ENCODE peak calls at places on chromosomes 3 and 15, in five cellular contexts. One of them, this sample, is unnamed.

GRCh38 chr15:28929200-28929599 is 43.4 kb downstream of the APBA2 start:
- DNase-seq in OCI-LY7: no peak
- DNase-seq in esophagus squamous epithelium: no peak
- DNase-seq in kidney: no peak
- DNase-seq in heart left ventricle: no peak
- DNase-seq in this sample: no peak

GRCh38 chr3:165805834-165806561 is 31.2 kb downstream of the BCHE start:
- DNase-seq in esophagus squamous epithelium: no peak
- DNase-seq in heart left ventricle: no peak
- DNase-seq in OCI-LY7: no peak
- DNase-seq in kidney: no peak
- DNase-seq in this sample: no peak

GRCh38 chr3:41198526-41198925 is 779 bp upstream of the CTNNB1 start:
- DNase-seq in heart left ventricle: peak
- DNase-seq in esophagus squamous epithelium: no peak
- DNase-seq in kidney: peak
- DNase-seq in OCI-LY7: no peak
- DNase-seq in this sample: peak

GRCh38 chr15:101489633-101490407 is at the start of gene PCSK6:
- DNase-seq in heart left ventricle: no peak
- DNase-seq in kidney: no peak
- DNase-seq in esophagus squamous epithelium: no peak
- DNase-seq in OCI-LY7: no peak
- DNase-seq in this sample: no peak

GRCh38 chr3:52782412-52783210 is 5.2 kb downstream of the ITIH1 start:
- DNase-seq in OCI-LY7: no peak
- DNase-seq in esophagus squamous epithelium: no peak
- DNase-seq in kidney: no peak
- DNase-seq in heart left ventricle: no peak
- DNase-seq in this sample: no peak

GRCh38 chr15:49686626-49687025 is 65.8 kb downstream of the DTWD1 start:
- DNase-seq in kidney: no peak
- DNase-seq in OCI-LY7: no peak
- DNase-seq in esophagus squamous epithelium: no peak
- DNase-seq in heart left ventricle: no peak
- DNase-seq in this sample: peak

GRCh38 chr15:63015618-63016017 is 26.9 kb upstream of the TPM1 start:
- DNase-seq in heart left ventricle: peak
- DNase-seq in OCI-LY7: no peak
- DNase-seq in esophagus squamous epithelium: no peak
- DNase-seq in kidney: no peak
- DNase-seq in this sample: peak

GRCh38 chr15:99429681-99430081 is 136.1 kb upstream of the MEF2A start:
- DNase-seq in OCI-LY7: no peak
- DNase-seq in kidney: peak
- DNase-seq in esophagus squamous epithelium: no peak
- DNase-seq in heart left ventricle: peak
- DNase-seq in this sample: no peak

GRCh38 chr3:82133070-82133606 is 371.7 kb upstream of the GBE1 start:
- DNase-seq in esophagus squamous epithelium: no peak
- DNase-seq in heart left ventricle: peak
- DNase-seq in kidney: no peak
- DNase-seq in OCI-LY7: peak
- DNase-seq in this sample: peak

GRCh38 chr15:70376929-70377691 is 279.4 kb upstream of the TLE3 start:
- DNase-seq in esophagus squamous epithelium: no peak
- DNase-seq in OCI-LY7: no peak
- DNase-seq in kidney: no peak
- DNase-seq in heart left ventricle: peak
- DNase-seq in this sample: peak

GRCh38 chr3:139505829-139506386 is 29.6 kb upstream of the RBP2 start:
- DNase-seq in OCI-LY7: no peak
- DNase-seq in esophagus squamous epithelium: no peak
- DNase-seq in kidney: no peak
- DNase-seq in heart left ventricle: no peak
- DNase-seq in this sample: no peak

GRCh38 chr15:88729581-88729980 is 73.7 kb upstream of the ACAN start:
- DNase-seq in esophagus squamous epithelium: no peak
- DNase-seq in heart left ventricle: no peak
- DNase-seq in OCI-LY7: no peak
- DNase-seq in kidney: no peak
- DNase-seq in this sample: no peak

GRCh38 chr15:29064290-29064689 is 178.5 kb downstream of the APBA2 start:
- DNase-seq in heart left ventricle: no peak
- DNase-seq in OCI-LY7: no peak
- DNase-seq in esophagus squamous epithelium: no peak
- DNase-seq in kidney: no peak
- DNase-seq in this sample: no peak

GRCh38 chr3:122786067-122786466 is 7.6 kb downstream of the HSPBAP1 start:
- DNase-seq in esophagus squamous epithelium: no peak
- DNase-seq in OCI-LY7: no peak
- DNase-seq in heart left ventricle: no peak
- DNase-seq in kidney: no peak
- DNase-seq in this sample: peak

GRCh38 chr3:89690649-89691048 is 583.2 kb downstream of the EPHA3 start:
- DNase-seq in kidney: no peak
- DNase-seq in heart left ventricle: no peak
- DNase-seq in OCI-LY7: no peak
- DNase-seq in esophagus squamous epithelium: no peak
- DNase-seq in this sample: peak

GRCh38 chr15:58257776-58258325 is 119.7 kb downstream of the AQP9 start:
- DNase-seq in esophagus squamous epithelium: no peak
- DNase-seq in heart left ventricle: no peak
- DNase-seq in OCI-LY7: no peak
- DNase-seq in kidney: no peak
- DNase-seq in this sample: no peak

GRCh38 chr3:161403251-161403650 is 31.9 kb upstream of the SPTSSB start:
- DNase-seq in OCI-LY7: no peak
- DNase-seq in esophagus squamous epithelium: no peak
- DNase-seq in heart left ventricle: no peak
- DNase-seq in kidney: no peak
- DNase-seq in this sample: peak

GRCh38 chr3:72010044-72010443 is 225.1 kb upstream of the PROK2 start:
- DNase-seq in kidney: no peak
- DNase-seq in esophagus squamous epithelium: no peak
- DNase-seq in OCI-LY7: no peak
- DNase-seq in heart left ventricle: no peak
- DNase-seq in this sample: peak

GRCh38 chr3:188916934-188917391 is 254.8 kb upstream of the TPRG1 start:
- DNase-seq in OCI-LY7: peak
- DNase-seq in heart left ventricle: no peak
- DNase-seq in kidney: no peak
- DNase-seq in esophagus squamous epithelium: no peak
- DNase-seq in this sample: peak

GRCh38 chr15:65087873-65088642 is 11.5 kb downstream of the KBTBD13 start:
- DNase-seq in esophagus squamous epithelium: no peak
- DNase-seq in kidney: no peak
- DNase-seq in OCI-LY7: no peak
- DNase-seq in heart left ventricle: peak
- DNase-seq in this sample: no peak

GRCh38 chr3:11159421-11159904 is 5.2 kb downstream of the HRH1 start:
- DNase-seq in OCI-LY7: no peak
- DNase-seq in heart left ventricle: no peak
- DNase-seq in kidney: no peak
- DNase-seq in esophagus squamous epithelium: no peak
- DNase-seq in this sample: peak

GRCh38 chr3:152470893-152471292 is 202.2 kb downstream of the MBNL1 start:
- DNase-seq in esophagus squamous epithelium: no peak
- DNase-seq in kidney: no peak
- DNase-seq in heart left ventricle: no peak
- DNase-seq in OCI-LY7: no peak
- DNase-seq in this sample: no peak

GRCh38 chr3:46578973-46579755 is 13.1 kb upstream of the LRRC2 start:
- DNase-seq in heart left ventricle: no peak
- DNase-seq in esophagus squamous epithelium: no peak
- DNase-seq in kidney: no peak
- DNase-seq in OCI-LY7: no peak
- DNase-seq in this sample: no peak

GRCh38 chr3:146542179-146542578 is 2.2 kb downstream of the PLSCR1 start:
- DNase-seq in kidney: no peak
- DNase-seq in heart left ventricle: no peak
- DNase-seq in OCI-LY7: no peak
- DNase-seq in esophagus squamous epithelium: no peak
- DNase-seq in this sample: peak

GRCh38 chr3:155744626-155745324 is at the start of gene PLCH1:
- DNase-seq in esophagus squamous epithelium: no peak
- DNase-seq in heart left ventricle: peak
- DNase-seq in kidney: peak
- DNase-seq in OCI-LY7: peak
- DNase-seq in this sample: peak

GRCh38 chr3:71728632-71729342 is 3.6 kb upstream of the EIF4E3 start:
- DNase-seq in esophagus squamous epithelium: no peak
- DNase-seq in heart left ventricle: no peak
- DNase-seq in OCI-LY7: peak
- DNase-seq in kidney: no peak
- DNase-seq in this sample: no peak

GRCh38 chr3:160474416-160474838 is 24.8 kb upstream of the TRIM59 start:
- DNase-seq in kidney: no peak
- DNase-seq in OCI-LY7: no peak
- DNase-seq in heart left ventricle: no peak
- DNase-seq in esophagus squamous epithelium: no peak
- DNase-seq in this sample: peak

GRCh38 chr3:127071597-127072001 is 88.7 kb downstream of the PLXNA1 start:
- DNase-seq in heart left ventricle: no peak
- DNase-seq in esophagus squamous epithelium: no peak
- DNase-seq in kidney: no peak
- DNase-seq in OCI-LY7: no peak
- DNase-seq in this sample: no peak

DNA sequence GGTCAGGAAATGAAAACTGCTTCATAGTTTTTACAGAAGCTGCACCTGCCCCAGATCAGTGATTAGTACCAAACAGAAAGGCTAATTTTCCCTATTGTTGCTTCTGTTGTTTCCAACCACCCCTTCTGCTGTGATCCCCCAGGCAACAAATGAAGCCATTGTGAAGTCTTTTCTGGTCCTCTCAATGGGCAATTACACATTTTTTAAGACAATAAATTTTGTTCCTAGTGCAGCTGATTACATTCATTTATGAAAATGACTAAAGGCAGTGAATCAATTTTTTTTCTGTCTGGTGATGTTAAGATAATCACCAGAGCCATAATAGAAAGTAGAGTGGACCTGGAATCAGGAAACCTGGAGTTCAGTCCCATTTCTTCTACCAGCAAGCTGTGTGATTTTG is 32.7 kb downstream of the GLDN start:
- DNase-seq in kidney: no peak
- DNase-seq in heart left ventricle: no peak
- DNase-seq in OCI-LY7: no peak
- DNase-seq in esophagus squamous epithelium: no peak
- DNase-seq in this sample: no peak
- TF ChIP-seq CTCF in kidney: no peak
- TF ChIP-seq CTCF in heart left ventricle: no peak
- TF ChIP-seq CTCF in OCI-LY7: no peak
- TF ChIP-seq CTCF in esophagus squamous epithelium: no peak
- TF ChIP-seq CTCF in this sample: no peak

DNA sequence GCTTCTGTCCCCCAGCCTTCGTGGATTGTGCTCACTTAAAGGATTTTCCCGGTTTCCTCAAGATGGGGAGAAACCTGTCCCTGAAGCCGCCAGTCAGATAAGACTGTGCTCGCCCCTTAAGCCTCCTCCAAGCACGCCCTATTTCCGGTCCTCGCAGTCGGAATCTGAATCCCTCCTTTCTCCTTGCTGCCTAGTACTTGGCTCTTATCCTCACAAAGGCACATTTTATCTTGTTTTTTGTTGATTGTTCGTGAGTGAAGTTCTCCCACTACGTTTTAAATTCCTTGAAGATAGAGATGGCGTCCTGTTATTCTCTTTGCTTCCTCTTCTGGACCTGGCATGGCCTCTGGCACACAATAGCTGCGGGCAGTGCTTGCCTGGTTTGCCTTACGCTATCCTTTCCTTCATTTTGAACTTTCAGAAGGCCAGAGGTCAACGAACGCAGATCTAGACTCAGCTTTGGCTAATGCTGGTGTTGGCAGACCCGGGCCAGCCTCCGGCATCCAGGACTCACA is 1.7 kb downstream of the CLDN11 start:
- DNase-seq in OCI-LY7: no peak
- DNase-seq in kidney: no peak
- DNase-seq in heart left ventricle: no peak
- DNase-seq in esophagus squamous epithelium: no peak
- DNase-seq in this sample: peak
- H3K4me3 ChIP-seq in OCI-LY7: no peak
- H3K4me3 ChIP-seq in kidney: peak
- H3K4me3 ChIP-seq in heart left ventricle: peak
- H3K4me3 ChIP-seq in esophagus squamous epithelium: no peak
- H3K4me3 ChIP-seq in this sample: peak

DNA sequence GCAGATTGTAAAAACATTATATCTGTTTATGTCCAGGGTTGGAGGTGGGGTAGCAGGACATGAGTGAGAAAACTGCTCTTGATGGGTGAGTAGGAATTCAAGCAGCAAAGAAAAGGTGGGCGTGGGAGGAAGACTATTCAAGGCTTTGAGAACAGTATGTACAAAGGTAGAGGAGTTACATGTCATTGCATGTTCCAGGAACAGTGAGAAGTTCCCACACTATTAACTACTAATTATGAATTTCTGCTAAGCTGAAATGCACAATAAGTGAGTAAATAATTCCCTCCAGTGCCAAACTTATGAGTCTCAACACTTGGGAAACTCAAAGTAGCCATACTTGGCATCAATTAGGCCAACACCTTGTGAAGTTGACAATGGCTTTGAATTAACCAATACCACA is 80.1 kb downstream of the SRGAP3 start:
- DNase-seq in OCI-LY7: no peak
- DNase-seq in kidney: no peak
- DNase-seq in esophagus squamous epithelium: no peak
- DNase-seq in heart left ventricle: no peak
- DNase-seq in this sample: no peak
- TF ChIP-seq CTCF in OCI-LY7: no peak
- TF ChIP-seq CTCF in kidney: no peak
- TF ChIP-seq CTCF in esophagus squamous epithelium: no peak
- TF ChIP-seq CTCF in heart left ventricle: no peak
- TF ChIP-seq CTCF in this sample: no peak

GRCh38 chr15:89777821-89778380 is 1.8 kb downstream of the MESP2 start:
- DNase-seq in kidney: peak
- DNase-seq in esophagus squamous epithelium: no peak
- DNase-seq in heart left ventricle: no peak
- DNase-seq in OCI-LY7: no peak
- DNase-seq in this sample: no peak

GRCh38 chr15:89777073-89777820 is 1.1 kb downstream of the MESP2 start:
- DNase-seq in OCI-LY7: no peak
- DNase-seq in heart left ventricle: no peak
- DNase-seq in esophagus squamous epithelium: no peak
- DNase-seq in kidney: peak
- DNase-seq in this sample: no peak

GRCh38 chr15:89776274-89777072 is at the start of gene MESP2:
- DNase-seq in heart left ventricle: peak
- DNase-seq in OCI-LY7: no peak
- DNase-seq in kidney: peak
- DNase-seq in esophagus squamous epithelium: no peak
- DNase-seq in this sample: peak

GRCh38 chr15:89774492-89774891 is 1.6 kb upstream of the MESP2 start:
- DNase-seq in heart left ventricle: no peak
- DNase-seq in esophagus squamous epithelium: no peak
- DNase-seq in OCI-LY7: no peak
- DNase-seq in kidney: no peak
- DNase-seq in this sample: no peak

GRCh38 chr15:89775815-89776214 is 317 bp upstream of the MESP2 start:
- DNase-seq in OCI-LY7: no peak
- DNase-seq in kidney: no peak
- DNase-seq in heart left ventricle: no peak
- DNase-seq in esophagus squamous epithelium: no peak
- DNase-seq in this sample: no peak
- H3K4me3 ChIP-seq in OCI-LY7: no peak
- H3K4me3 ChIP-seq in kidney: peak
- H3K4me3 ChIP-seq in heart left ventricle: no peak
- H3K4me3 ChIP-seq in esophagus squamous epithelium: no peak
- H3K4me3 ChIP-seq in this sample: peak

This sample was measured in cardiac fibroblast.